ENCODE peak calls at places on chromosomes 2 and 18, in ten cellular contexts. X is A549, B is IMR-90, M is right lobe of liver, V is adrenal gland, U is pancreas, I is PC-9, S is PC-3, P is spleen, E is MM.1S. R is an unnamed sample.
A peak's percentile ranks its signal among the peaks of the same experiment; 100 is the strongest.

GRCh38 chr2:24183369-24184069 is 8.7 kb downstream of the FAM228A start:
- DNase-seq in P (no peak), S (no peak), V (no peak), I (no peak), B (peak; percentile 28), E (no peak), U (no peak), M (no peak), X (no peak), R (no peak)

GRCh38 chr2:213065583-213066444 is 85.6 kb downstream of the IKZF2 start:
- DNase-seq in M (peak; percentile 33), X (no peak), P (peak; percentile 59), E (no peak), U (peak; percentile 39), S (no peak), I (no peak), V (peak; percentile 55), B (peak; percentile 50), R (no peak)

GRCh38 chr2:64296150-64296500 is 151.9 kb upstream of the PELI1 start:
- DNase-seq in X (no peak), S (no peak), E (no peak), M (no peak), V (no peak), U (no peak), I (no peak), B (no peak), P (no peak), R (no peak)

GRCh38 chr2:56382466-56382865 is 198.7 kb downstream of the CCDC85A start:
- DNase-seq in X (no peak), I (no peak), P (no peak), S (no peak), B (no peak), U (no peak), E (no peak), M (no peak), V (no peak), R (no peak)

GRCh38 chr2:58541511-58541910 is 300.4 kb upstream of the FANCL start:
- DNase-seq in S (no peak), M (no peak), V (no peak), X (no peak), B (no peak), E (no peak), U (no peak), P (no peak), I (no peak), R (no peak)

GRCh38 chr2:12074126-12074883 is 327.9 kb downstream of the LPIN1 start:
- DNase-seq in P (no peak), V (no peak), B (no peak), U (no peak), M (no peak), E (no peak), X (no peak), S (no peak), I (no peak), R (no peak)

GRCh38 chr2:101175991-101176390 is 24.8 kb upstream of the TBC1D8 start:
- DNase-seq in E (no peak), V (no peak), M (no peak), B (no peak), S (no peak), P (no peak), U (no peak), X (no peak), I (no peak), R (no peak)

GRCh38 chr18:362914-363295 is 95.1 kb upstream of the THOC1 start:
- DNase-seq in M (no peak), E (no peak), U (no peak), V (no peak), X (no peak), P (no peak), S (no peak), B (no peak), I (no peak), R (no peak)

GRCh38 chr18:7084766-7085080 is 32.9 kb downstream of the LAMA1 start:
- DNase-seq in V (no peak), P (no peak), U (no peak), S (no peak), B (peak; percentile 86), I (no peak), M (no peak), X (no peak), E (no peak), R (no peak)

GRCh38 chr2:70580352-70580751 is 26.7 kb upstream of the TGFA start:
- DNase-seq in X (no peak), V (no peak), S (no peak), B (no peak), M (no peak), E (no peak), U (no peak), P (no peak), I (no peak), R (no peak)

GRCh38 chr2:42359894-42360483 is 1.0 kb downstream of the COX7A2L start:
- DNase-seq in V (no peak), S (no peak), M (no peak), U (no peak), I (no peak), P (no peak), E (no peak), B (peak; percentile 58), X (no peak), R (no peak)

GRCh38 chr2:135563793-135564192 is 32.5 kb downstream of the R3HDM1 start:
- DNase-seq in P (no peak), B (peak; percentile 54), S (peak; percentile 36), X (no peak), V (peak; percentile 16), M (no peak), I (no peak), U (no peak), E (no peak), R (no peak)

GRCh38 chr2:145158051-145158586 is 638.2 kb upstream of the ZEB2 start:
- DNase-seq in E (no peak), V (no peak), X (peak; percentile 1), I (peak; percentile 13), P (no peak), B (peak; percentile 95), M (peak; percentile 20), S (peak; percentile 42), U (peak; percentile 42), R (peak; percentile 83)

DNA sequence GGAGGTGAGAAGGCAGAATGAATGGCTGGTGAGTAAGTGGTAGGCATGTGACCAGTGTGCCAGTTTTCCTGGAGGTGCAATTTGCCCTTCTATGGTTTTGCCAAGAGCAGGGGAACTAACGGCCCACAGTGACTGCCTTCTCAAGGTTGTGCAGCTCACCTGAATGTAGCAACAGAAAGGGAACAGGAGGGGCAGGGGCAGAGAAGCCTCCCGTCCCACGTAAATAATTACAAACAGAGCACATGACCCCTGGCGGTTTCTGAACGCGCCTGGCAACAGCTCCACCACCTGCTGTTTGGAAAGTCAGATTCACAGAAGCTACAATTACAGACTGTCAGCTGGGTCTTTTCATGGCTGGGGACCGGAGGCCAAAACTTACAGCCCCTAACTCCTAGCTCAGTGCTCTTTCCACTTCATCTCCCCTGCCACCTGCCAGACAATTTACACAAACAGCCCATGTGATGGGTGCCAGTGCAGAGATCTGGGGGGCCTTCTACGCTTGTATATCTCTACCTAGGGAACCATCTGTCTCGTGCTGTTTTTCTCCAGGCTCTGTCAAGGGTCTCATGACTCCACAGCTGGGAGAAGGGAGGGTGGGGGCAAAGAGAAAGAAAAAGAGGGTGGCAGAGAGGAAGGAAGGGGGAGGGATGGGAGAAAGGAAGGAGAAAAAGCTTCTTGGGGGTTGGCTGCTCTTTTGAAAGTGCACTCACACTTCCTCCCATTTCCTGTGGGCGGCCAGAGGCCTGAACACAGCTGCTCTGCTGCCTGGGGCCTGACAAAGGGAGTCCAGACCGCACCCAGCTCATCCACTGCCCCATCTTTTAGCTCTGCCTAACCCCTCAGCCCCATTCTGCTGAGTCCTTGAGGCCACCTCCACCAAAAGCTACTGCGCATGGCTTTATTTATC is 69.5 kb downstream of the POLR1A start:
- DNase-seq in M (peak; percentile 71), E (peak; percentile 96), U (peak; percentile 72), V (peak; percentile 68), I (no peak), S (no peak), P (peak; percentile 94), X (no peak), B (peak; percentile 86), R (peak; percentile 91)
- H3K4me1 ChIP-seq in M (no peaks in the 10 kb centered on the region), E (peaks cover 47% of the 10 kb centered on the region), U (peaks cover 35% of the 10 kb centered on the region), V (peaks cover 41% of the 10 kb centered on the region), I (no peaks in the 10 kb centered on the region), S (no peaks in the 10 kb centered on the region), P (peaks cover 67% of the 10 kb centered on the region), X (peaks cover 15% of the 10 kb centered on the region), B (peaks cover 29% of the 10 kb centered on the region), R (peaks cover 38% of the 10 kb centered on the region)

DNA sequence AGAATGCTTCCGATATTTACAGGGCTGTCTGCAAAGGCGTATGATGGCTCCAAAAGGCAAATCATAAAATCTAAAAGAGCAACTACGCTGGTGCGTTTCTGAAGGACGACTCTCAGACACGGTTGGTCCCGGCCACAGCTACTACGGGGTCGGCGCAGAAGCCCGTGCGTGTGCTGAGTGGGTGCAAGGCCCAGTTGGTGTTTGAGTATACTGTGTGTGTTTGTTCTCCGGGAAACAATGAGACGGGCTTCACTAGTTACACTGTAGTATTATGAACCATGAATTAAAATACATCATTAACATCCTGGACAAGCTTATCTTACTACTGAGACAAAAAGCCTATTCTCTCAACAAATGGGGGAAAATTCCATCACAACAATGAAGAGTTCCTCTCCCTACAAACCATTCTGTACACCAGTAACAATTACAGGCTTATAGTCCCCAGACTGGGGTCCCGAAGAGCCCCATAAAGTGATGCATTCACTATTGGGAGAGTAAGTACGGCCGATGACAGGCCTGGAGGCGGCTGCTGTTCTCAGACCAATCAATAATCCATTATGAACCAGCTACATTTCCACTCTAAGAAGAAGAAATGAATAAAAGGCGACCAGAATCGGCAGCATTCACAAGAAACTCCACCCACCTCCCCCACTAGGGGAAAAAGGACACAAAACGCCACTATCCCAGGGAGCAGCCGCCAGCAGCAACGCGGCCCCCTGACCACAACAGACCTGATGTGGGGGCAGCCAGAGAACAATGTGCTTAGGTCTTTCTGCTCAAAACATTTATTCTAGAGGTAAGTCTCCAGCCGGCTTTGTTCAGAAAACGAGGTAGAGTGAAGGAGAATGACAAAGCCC is 43.3 kb downstream of the ZNF516 start:
- DNase-seq in U (no peak), E (no peak), B (no peak), P (peak; percentile 75), S (no peak), M (no peak), X (no peak), V (no peak), I (no peak), R (no peak)
- H3K27ac ChIP-seq in U (peak overlapping the region; percentile 50), E (no peak overlapping the region), B (peak overlapping the region; percentile 83), P (peak overlapping the region; percentile 82), S (no peak overlapping the region), M (peak overlapping the region; percentile 70), X (no peak overlapping the region), V (peak overlapping the region; percentile 93), I (no peak overlapping the region), R (peak overlapping the region; percentile 84)

GRCh38 chr18:27400001-27400400 is 214.9 kb upstream of the CHST9 start:
- DNase-seq in M (no peak), U (no peak), X (no peak), V (no peak), S (peak; percentile 17), P (no peak), B (no peak), I (no peak), E (no peak), R (peak; percentile 56)
- TF ChIP-seq CTCF in M (no peak), U (no peak), X (no peak), V (no peak), S (peak; percentile 42), P (no peak), B (no peak), I (no peak), E (no peak), R (peak; percentile 35)

DNA sequence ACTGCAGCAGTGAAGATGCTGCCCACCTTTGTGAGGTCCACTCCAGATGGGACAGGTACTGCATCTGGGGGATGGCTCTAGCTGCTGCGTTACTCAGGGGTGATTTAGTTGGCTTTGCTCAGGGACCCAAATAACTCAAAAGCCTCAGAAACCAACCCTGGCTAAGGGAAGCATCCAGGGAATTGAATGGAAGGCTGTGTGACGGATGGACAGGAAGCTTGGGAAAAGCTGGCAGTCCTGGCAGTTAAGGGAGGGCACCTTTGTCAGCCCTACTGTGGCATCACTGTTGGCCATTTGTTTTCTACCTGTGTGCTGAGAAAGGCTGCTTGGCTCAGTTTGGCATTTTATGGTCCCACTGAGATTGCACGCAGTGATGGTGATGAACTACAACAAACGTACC is 20.5 kb downstream of the HK2 start:
- DNase-seq in M (no peak), V (no peak), B (no peak), E (no peak), S (no peak), U (no peak), P (no peak), I (no peak), X (no peak), R (no peak)
- H3K4me1 ChIP-seq in M (no peaks in the 10 kb centered on the region), V (peaks cover 6% of the 10 kb centered on the region), B (peaks cover 23% of the 10 kb centered on the region), E (peaks cover 19% of the 10 kb centered on the region), S (peaks cover 55% of the 10 kb centered on the region), U (peaks cover 19% of the 10 kb centered on the region), P (peaks cover 32% of the 10 kb centered on the region), I (peaks cover 58% of the 10 kb centered on the region), X (peaks cover 10% of the 10 kb centered on the region), R (peaks cover 2% of the 10 kb centered on the region)

R was measured in kidney.